ENCODE peak calls at places on chromosomes 13 and 19, in four cellular contexts. F is fibroblast of pulmonary artery, M is foreskin fibroblast, N is activated B cell treated with CpG ODN at 0.5 μM for 24 hours. W is an unnamed sample.

GRCh38 chr13:33233547-33233946 is 52.0 kb downstream of the STARD13 start:
- DNase-seq in F (no peak), M (no peak), N (no peak), W (no peak)

GRCh38 chr13:113538689-113539058 is 45.9 kb upstream of the TFDP1 start:
- DNase-seq in N (no peak), M (no peak), F (no peak), W (no peak)

GRCh38 chr19:52992109-52993004 is 21.4 kb upstream of the ERVV-1 start:
- DNase-seq in F (peak), N (no peak), M (no peak), W (no peak)

GRCh38 chr13:94464771-94465170 is 14.7 kb downstream of the DCT start:
- DNase-seq in M (no peak), F (no peak), N (no peak), W (no peak)

GRCh38 chr19:12628040-12629022 is 17.6 kb downstream of the ZNF791 start:
- DNase-seq in F (peak), N (no peak), M (no peak), W (no peak)

GRCh38 chr13:74669149-74669548 is 534.9 kb upstream of the KLF12 start:
- DNase-seq in F (no peak), N (no peak), M (no peak), W (no peak)

GRCh38 chr13:60158321-60158801 is 5.4 kb downstream of the DIAPH3 start:
- DNase-seq in F (no peak), M (no peak), N (no peak), W (no peak)

GRCh38 chr19:35404879-35405622 is 34.2 kb downstream of the GPR42 start:
- DNase-seq in N (no peak), M (peak), F (peak), W (no peak)

GRCh38 chr19:44072543-44073401 is 813 bp downstream of the ZNF284 start:
- DNase-seq in N (no peak), F (peak), M (no peak), W (no peak)

GRCh38 chr13:92590503-92590908 is 636.1 kb upstream of the GPC6 start:
- DNase-seq in M (no peak), F (peak), N (no peak), W (no peak)

GRCh38 chr13:35093356-35093755 is 151.3 kb downstream of the NBEA start:
- DNase-seq in N (no peak), M (no peak), F (no peak), W (no peak)

GRCh38 chr19:7230826-7231225 is 63.4 kb downstream of the INSR start:
- DNase-seq in M (no peak), N (no peak), F (no peak), W (no peak)

GRCh38 chr19:29567366-29567915 is 38.6 kb upstream of the POP4 start:
- DNase-seq in N (no peak), F (no peak), M (no peak), W (no peak)

GRCh38 chr13:101262306-101262705 is 154.0 kb downstream of the NALCN start:
- DNase-seq in F (no peak), M (no peak), N (no peak), W (no peak)

GRCh38 chr13:108681986-108682562 is 52.7 kb downstream of the MYO16 start:
- DNase-seq in M (no peak), F (no peak), N (no peak), W (no peak)

GRCh38 chr13:33186851-33187250 is 98.7 kb downstream of the STARD13 start:
- DNase-seq in F (peak), M (no peak), N (no peak), W (no peak)

GRCh38 chr19:41427647-41428480 is 690 bp upstream of the B3GNT8 start:
- DNase-seq in F (no peak), M (peak), N (no peak), W (peak)

GRCh38 chr13:97212540-97213146 is 9.5 kb upstream of the MBNL2 start:
- DNase-seq in M (peak), N (no peak), F (peak), W (no peak)

GRCh38 chr13:103164239-103164638 is 98.0 kb upstream of the SLC10A2 start:
- DNase-seq in N (no peak), F (no peak), M (no peak), W (no peak)

GRCh38 chr13:79776538-79776937 is 295.6 kb downstream of the NDFIP2 start:
- DNase-seq in F (no peak), N (no peak), M (peak), W (no peak)

GRCh38 chr13:21898461-21898860 is 227.6 kb downstream of the FGF9 start:
- DNase-seq in N (no peak), M (no peak), F (no peak), W (no peak)

GRCh38 chr19:2616741-2617392 is 85.6 kb downstream of the GNG7 start:
- DNase-seq in F (no peak), N (no peak), M (no peak), W (no peak)

GRCh38 chr13:54144809-54145208 is 1116.2 kb downstream of the OLFM4 start:
- DNase-seq in F (no peak), M (no peak), N (no peak), W (no peak)

GRCh38 chr19:3606690-3607289 is at the start of gene TBXA2R:
- DNase-seq in N (peak), F (peak), M (peak), W (peak)

DNA sequence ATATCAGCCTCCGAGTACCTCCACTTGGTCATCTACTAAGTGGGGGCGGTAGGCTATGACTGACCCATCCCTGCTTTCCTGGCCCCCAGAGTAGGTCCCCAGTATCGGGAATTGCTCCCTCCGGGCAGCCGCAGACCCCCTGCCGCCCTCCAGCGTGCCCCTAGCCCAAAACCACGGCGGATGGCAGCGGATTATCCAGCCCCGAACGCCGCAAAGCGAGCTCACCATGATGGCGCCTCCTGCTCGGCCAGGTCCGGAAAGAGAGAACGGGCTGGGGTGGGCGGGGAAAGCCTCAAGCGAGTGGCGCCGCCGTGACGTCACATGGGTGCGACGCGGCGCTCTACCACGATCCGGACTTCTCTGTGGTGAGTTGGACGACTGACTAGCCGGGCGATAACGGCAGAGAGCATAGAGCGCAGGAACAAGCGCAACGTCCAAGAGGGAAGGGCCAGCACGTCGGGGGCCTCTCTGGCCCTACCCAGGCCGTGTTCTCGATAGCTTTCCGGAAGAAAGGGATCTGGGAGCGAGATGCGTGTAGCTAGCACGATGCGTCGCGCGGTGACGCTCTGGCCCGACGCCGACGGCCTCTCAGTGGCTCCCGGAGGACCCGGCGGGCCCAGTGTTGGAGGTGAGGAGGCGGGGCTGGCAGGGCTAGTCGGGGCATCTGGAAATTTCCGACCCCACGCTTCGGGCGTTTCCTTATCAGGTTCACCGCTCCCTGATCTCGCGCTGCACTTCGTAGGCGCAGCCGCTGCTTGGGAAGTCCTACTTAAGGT is at the start of the genes RPL18 and SPHK2:
- DNase-seq in M (peak), F (peak), N (peak), W (peak)
- TF ChIP-seq CTCF in M (no peak), F (no peak), N (no peak), W (no peak)

GRCh38 chr13:46124531-46124966 is 19.7 kb upstream of the CPB2 start:
- DNase-seq in F (no peak), M (no peak), N (peak), W (no peak)
- TF ChIP-seq CTCF in F (no peak), M (no peak), N (no peak), W (no peak)

DNA sequence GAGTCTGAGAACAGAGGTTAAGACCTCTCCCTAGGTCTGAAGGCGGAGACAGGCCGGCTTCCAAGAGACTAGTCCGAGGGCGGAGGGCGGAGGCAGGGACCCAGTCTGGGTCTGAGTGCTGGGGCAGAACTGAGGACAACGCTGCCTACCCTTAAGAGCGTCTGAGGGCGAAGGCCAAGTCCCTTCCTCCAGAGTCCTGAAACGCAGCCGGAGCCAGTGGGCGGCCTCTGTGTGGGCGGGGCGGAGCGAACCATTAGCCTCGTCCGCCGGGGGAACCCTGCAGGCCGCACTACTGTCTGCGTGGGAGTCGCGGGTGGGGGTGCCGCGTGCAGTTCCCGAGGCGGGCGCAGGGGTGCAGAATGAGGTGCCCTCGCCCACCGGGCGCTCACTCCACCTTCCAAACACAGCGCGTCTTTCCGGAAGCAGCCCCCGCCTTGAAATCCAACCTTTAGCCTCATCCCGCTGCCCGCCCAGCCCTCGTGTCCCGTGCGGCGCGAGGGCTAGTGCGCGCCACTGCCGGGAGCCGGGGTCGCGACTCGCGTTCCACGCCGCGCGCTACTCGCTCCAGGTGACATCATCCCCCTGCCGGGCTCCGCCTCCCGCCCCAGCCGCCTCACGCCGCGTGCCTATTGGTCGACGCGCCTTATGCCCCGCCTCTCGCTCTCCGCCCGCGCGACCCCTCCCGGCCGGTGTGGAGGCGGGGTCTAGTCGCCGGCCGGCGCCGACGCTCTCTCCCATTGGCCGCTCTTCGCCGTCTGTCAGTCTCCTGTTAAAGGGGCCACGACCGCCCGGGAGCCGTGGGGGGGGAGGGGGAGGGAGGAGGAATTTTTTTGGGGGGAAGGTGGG is at the start of gene C19orf73:
- DNase-seq in N (peak), M (peak), F (peak), W (peak)
- TF ChIP-seq CTCF in N (no peak), M (no peak), F (no peak), W (peak)

GRCh38 chr13:110788778-110789177 is 75.3 kb downstream of the ING1 start:
- DNase-seq in M (no peak), N (no peak), F (no peak), W (no peak)
- TF ChIP-seq CTCF in M (no peak), N (no peak), F (no peak), W (no peak)

GRCh38 chr13:78404961-78405360 is 198.4 kb downstream of the POU4F1 start:
- DNase-seq in F (no peak), M (no peak), N (no peak), W (no peak)

GRCh38 chr13:78410847-78411246 is 192.5 kb downstream of the POU4F1 start:
- DNase-seq in F (no peak), N (no peak), M (no peak), W (no peak)

GRCh38 chr13:78413887-78414553 is 189.3 kb downstream of the POU4F1 start:
- DNase-seq in N (no peak), F (no peak), M (no peak), W (no peak)

GRCh38 chr13:78410164-78410563 is 193.2 kb downstream of the POU4F1 start:
- DNase-seq in M (no peak), N (no peak), F (no peak), W (no peak)

DNA sequence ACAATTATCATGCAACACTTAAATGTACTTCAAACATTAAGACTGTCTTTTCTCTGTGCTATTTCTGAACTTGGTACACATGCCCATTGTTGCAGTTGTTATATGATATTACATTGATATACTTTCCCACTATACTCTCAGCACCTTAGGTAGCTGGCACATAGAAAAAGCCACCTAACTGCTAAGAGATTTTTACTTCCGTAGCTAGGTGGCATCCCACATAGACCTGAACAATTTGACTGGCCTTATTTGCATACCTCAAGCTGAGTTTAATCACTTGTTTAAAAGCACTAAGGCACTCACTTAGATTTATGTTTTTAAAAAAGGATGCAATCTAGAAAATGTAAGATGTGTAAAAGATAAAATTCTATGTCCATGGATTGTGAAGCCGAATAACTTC is 194.2 kb downstream of the POU4F1 start:
- DNase-seq in M (no peak), F (no peak), N (no peak), W (no peak)
- TF ChIP-seq CTCF in M (no peak), F (no peak), N (no peak), W (no peak)